ENCODE peak calls at places on chromosomes 7 and 10, in five cellular contexts. One of them, this sample, is unnamed.

GRCh38 chr10:2985729-2986232 is 81.6 kb upstream of the PFKP start:
- DNase-seq in K562: no peak
- DNase-seq in GM12878: no peak
- DNase-seq in A549: peak
- DNase-seq in HepG2: no peak
- DNase-seq in this sample: no peak

GRCh38 chr7:158035343-158035742 is 552.3 kb downstream of the PTPRN2 start:
- DNase-seq in HepG2: no peak
- DNase-seq in K562: no peak
- DNase-seq in A549: no peak
- DNase-seq in GM12878: no peak
- DNase-seq in this sample: no peak

GRCh38 chr10:100984670-100985177 is 2.6 kb downstream of the MRPL43 start:
- DNase-seq in A549: no peak
- DNase-seq in GM12878: no peak
- DNase-seq in K562: no peak
- DNase-seq in HepG2: no peak
- DNase-seq in this sample: no peak

GRCh38 chr10:14761372-14761771 is 13.3 kb downstream of the FAM107B start:
- DNase-seq in HepG2: no peak
- DNase-seq in GM12878: no peak
- DNase-seq in K562: no peak
- DNase-seq in A549: no peak
- DNase-seq in this sample: no peak

GRCh38 chr10:116870949-116871348 is 21.6 kb downstream of the ENO4 start:
- DNase-seq in A549: no peak
- DNase-seq in K562: no peak
- DNase-seq in GM12878: no peak
- DNase-seq in HepG2: no peak
- DNase-seq in this sample: no peak

GRCh38 chr7:151038951-151039849 is 9.1 kb upstream of the ASIC3 start:
- DNase-seq in K562: peak
- DNase-seq in A549: peak
- DNase-seq in HepG2: peak
- DNase-seq in GM12878: no peak
- DNase-seq in this sample: no peak

GRCh38 chr7:106610996-106611886 is 49.7 kb downstream of the CCDC71L start:
- DNase-seq in K562: no peak
- DNase-seq in A549: no peak
- DNase-seq in HepG2: no peak
- DNase-seq in GM12878: peak
- DNase-seq in this sample: no peak

GRCh38 chr10:114412907-114413386 is 8.6 kb upstream of the AFAP1L2 start:
- DNase-seq in HepG2: no peak
- DNase-seq in K562: no peak
- DNase-seq in A549: peak
- DNase-seq in GM12878: no peak
- DNase-seq in this sample: no peak

GRCh38 chr10:119518176-119518575 is 24.3 kb downstream of the RGS10 start:
- DNase-seq in A549: no peak
- DNase-seq in K562: no peak
- DNase-seq in HepG2: no peak
- DNase-seq in GM12878: no peak
- DNase-seq in this sample: no peak

GRCh38 chr7:132537451-132537850 is 38.8 kb downstream of the PLXNA4 start:
- DNase-seq in GM12878: no peak
- DNase-seq in K562: no peak
- DNase-seq in HepG2: no peak
- DNase-seq in A549: no peak
- DNase-seq in this sample: no peak

GRCh38 chr10:102801496-102801895 is 35.7 kb downstream of the CYP17A1 start:
- DNase-seq in HepG2: no peak
- DNase-seq in A549: no peak
- DNase-seq in GM12878: no peak
- DNase-seq in K562: no peak
- DNase-seq in this sample: no peak

GRCh38 chr10:102800601-102801335 is 36.4 kb downstream of the CYP17A1 start:
- DNase-seq in K562: no peak
- DNase-seq in HepG2: no peak
- DNase-seq in GM12878: no peak
- DNase-seq in A549: no peak
- DNase-seq in this sample: no peak

GRCh38 chr10:102801978-102802377 is 35.2 kb downstream of the CYP17A1 start:
- DNase-seq in A549: no peak
- DNase-seq in GM12878: no peak
- DNase-seq in K562: peak
- DNase-seq in HepG2: no peak
- DNase-seq in this sample: no peak

GRCh38 chr10:102804382-102804781 is 32.8 kb downstream of the CYP17A1 start:
- DNase-seq in A549: no peak
- DNase-seq in GM12878: no peak
- DNase-seq in HepG2: no peak
- DNase-seq in K562: no peak
- DNase-seq in this sample: no peak

DNA sequence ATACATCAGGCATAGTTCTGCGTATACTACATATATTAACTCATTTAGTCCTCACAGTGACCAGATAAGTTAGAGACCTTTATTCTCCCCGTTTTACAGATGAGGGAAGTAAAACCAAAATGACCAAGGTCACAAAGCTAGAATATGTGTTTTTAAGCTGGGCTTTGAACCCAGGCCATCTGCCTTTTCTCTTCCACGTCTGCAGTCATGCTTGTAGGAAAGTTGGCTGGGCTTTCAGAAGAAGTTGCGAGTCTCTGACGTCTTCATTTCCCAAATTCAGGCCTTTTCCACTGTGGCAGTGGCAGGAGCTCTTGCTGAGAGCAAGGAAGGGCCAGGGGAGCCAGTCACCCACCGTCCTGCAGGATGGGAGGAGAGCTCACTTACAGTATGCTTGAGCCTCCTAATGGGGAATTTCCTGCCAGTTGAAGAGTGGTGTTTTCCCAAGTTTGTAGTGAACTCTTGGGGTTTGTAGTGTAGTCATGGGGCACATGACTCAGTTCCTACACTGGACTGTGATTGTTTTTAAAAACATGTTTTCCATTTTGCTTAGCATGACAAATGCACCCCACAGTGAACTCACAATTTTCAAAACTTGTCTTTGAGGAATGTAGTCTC is 34.2 kb downstream of the CYP17A1 start:
- DNase-seq in A549: no peak
- DNase-seq in HepG2: no peak
- DNase-seq in GM12878: peak
- DNase-seq in K562: no peak
- DNase-seq in this sample: peak
- TF ChIP-seq CTCF in A549: no peak
- TF ChIP-seq CTCF in HepG2: no peak
- TF ChIP-seq CTCF in GM12878: no peak
- TF ChIP-seq CTCF in K562: no peak
- TF ChIP-seq CTCF in this sample: no peak

DNA sequence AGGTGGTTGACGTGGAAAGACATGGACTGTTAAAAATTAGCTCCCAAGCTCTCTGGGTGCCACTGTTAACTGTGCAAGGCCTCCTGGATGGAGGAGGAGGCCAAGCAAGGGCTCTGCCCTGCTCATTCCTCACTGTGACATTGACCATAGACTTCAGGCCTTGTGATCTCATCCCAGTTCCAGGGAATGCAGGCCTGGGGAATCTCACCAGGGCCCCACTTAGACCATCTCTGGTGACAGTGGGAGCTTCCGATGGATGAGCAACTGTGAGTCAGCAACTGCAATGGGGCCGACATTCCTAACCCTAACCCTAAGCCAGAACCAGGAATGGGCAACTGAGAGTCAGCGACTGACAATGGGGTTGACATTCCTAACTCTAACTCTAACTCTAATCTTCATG is 50.4 kb upstream of the MSMB start:
- DNase-seq in A549: no peak
- DNase-seq in GM12878: no peak
- DNase-seq in HepG2: peak
- DNase-seq in K562: no peak
- DNase-seq in this sample: no peak
- TF ChIP-seq ESRRA in A549: no peak
- TF ChIP-seq ESRRA in GM12878: no peak
- TF ChIP-seq ESRRA in HepG2: no peak
- TF ChIP-seq ESRRA in K562: no peak
- TF ChIP-seq ESRRA in this sample: no peak

GRCh38 chr7:44967571-44968446 is 11.0 kb downstream of the MYO1G start:
- DNase-seq in A549: peak
- DNase-seq in HepG2: peak
- DNase-seq in K562: peak
- DNase-seq in GM12878: no peak
- DNase-seq in this sample: peak
- TF ChIP-seq CTCF in A549: peak
- TF ChIP-seq CTCF in HepG2: peak
- TF ChIP-seq CTCF in K562: peak
- TF ChIP-seq CTCF in GM12878: no peak
- TF ChIP-seq CTCF in this sample: peak

DNA sequence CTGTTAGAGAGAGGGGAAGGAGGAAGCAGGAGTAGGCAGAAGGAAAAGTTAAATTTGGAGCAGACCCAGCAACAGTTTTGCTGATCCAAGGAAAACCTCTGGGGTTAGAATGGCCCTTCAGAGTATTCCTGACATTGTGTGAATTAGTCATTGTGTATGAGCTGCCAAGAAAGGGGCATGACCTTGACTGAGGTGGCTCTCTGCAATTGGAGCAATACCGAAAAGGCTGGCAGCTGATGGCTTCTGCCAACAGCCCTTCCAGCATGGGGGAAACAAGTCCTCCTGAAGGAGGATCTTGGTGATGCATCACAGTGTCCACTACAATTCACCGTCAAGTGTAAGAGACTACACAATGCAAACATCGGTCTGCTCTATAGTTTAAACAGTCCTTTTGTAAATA is 20.6 kb upstream of the WASL start:
- DNase-seq in GM12878: no peak
- DNase-seq in A549: peak
- DNase-seq in K562: no peak
- DNase-seq in HepG2: peak
- DNase-seq in this sample: no peak
- TF ChIP-seq ESRRA in GM12878: no peak
- TF ChIP-seq ESRRA in A549: peak
- TF ChIP-seq ESRRA in K562: no peak
- TF ChIP-seq ESRRA in HepG2: no peak
- TF ChIP-seq ESRRA in this sample: no peak